ENCODE peak calls at places on chromosomes 13 and 19, in four cellular contexts. P is GM12865, Q is HFF-Myc, Z is T47D. U is an unnamed sample.

GRCh38 chr19:39438270-39438934 is 2.7 kb upstream of the RPS16 start:
- DNase-seq in Z (no peak), Q (no peak), P (no peak), U (no peak)

GRCh38 chr19:33430674-33431277 is 57.3 kb downstream of the CEBPG start:
- DNase-seq in Q (peak), Z (peak), P (peak), U (no peak)

GRCh38 chr19:489418-490196 is 6.7 kb upstream of the MADCAM1 start:
- DNase-seq in Z (no peak), P (no peak), Q (no peak), U (no peak)

GRCh38 chr19:58227964-58228583 is 640 bp upstream of the ZNF544 start:
- DNase-seq in Q (no peak), Z (peak), P (peak), U (no peak)

GRCh38 chr13:35727881-35728280 is 251.4 kb upstream of the MAB21L1 start:
- DNase-seq in P (no peak), Z (no peak), Q (no peak), U (no peak)

GRCh38 chr13:34748561-34748960 is 193.5 kb upstream of the NBEA start:
- DNase-seq in Q (no peak), P (no peak), Z (no peak), U (no peak)

GRCh38 chr13:73870970-73871935 is 263.0 kb downstream of the KLF12 start:
- DNase-seq in Q (no peak), P (peak), Z (peak), U (peak)

GRCh38 chr13:35979378-35979911 is 151.7 kb downstream of the DCLK1 start:
- DNase-seq in Q (peak), Z (no peak), P (no peak), U (peak)

GRCh38 chr13:31859546-31859945 is 120.2 kb downstream of the RXFP2 start:
- DNase-seq in Q (no peak), Z (no peak), P (peak), U (no peak)

GRCh38 chr19:46659151-46660007 is 1.6 kb downstream of the DACT3 start:
- DNase-seq in Q (no peak), Z (peak), P (no peak), U (no peak)

GRCh38 chr19:2315818-2316353 is 7.9 kb upstream of the LINGO3 start:
- DNase-seq in P (peak), Z (peak), Q (no peak), U (no peak)

GRCh38 chr13:43132911-43133310 is 109.5 kb downstream of the DNAJC15 start:
- DNase-seq in Z (no peak), P (no peak), Q (no peak), U (no peak)

GRCh38 chr19:48330012-48330681 is 4.8 kb downstream of the EMP3 start:
- DNase-seq in Q (no peak), Z (peak), P (peak), U (no peak)

GRCh38 chr19:38433268-38433733 is at the start of gene RYR1:
- DNase-seq in Z (peak), P (peak), Q (no peak), U (no peak)

GRCh38 chr19:46886546-46887239 is 25.9 kb downstream of the ARHGAP35 start:
- DNase-seq in P (peak), Q (no peak), Z (no peak), U (no peak)

GRCh38 chr19:18919086-18919894 is at the start of the genes COPE and DDX49:
- DNase-seq in P (peak), Z (peak), Q (peak), U (peak)

GRCh38 chr13:46665630-46666482 is 112.9 kb downstream of the LRCH1 start:
- DNase-seq in P (no peak), Q (no peak), Z (peak), U (no peak)

GRCh38 chr13:104597554-104598240 is 1531.5 kb upstream of the SLC10A2 start:
- DNase-seq in Q (no peak), Z (no peak), P (no peak), U (no peak)

GRCh38 chr19:50308991-50309390 is 20.2 kb downstream of the KCNC3 start:
- DNase-seq in Z (no peak), P (no peak), Q (no peak), U (no peak)

GRCh38 chr13:80814541-80814940 is 473.6 kb upstream of the SPRY2 start:
- DNase-seq in Q (no peak), Z (no peak), P (no peak), U (no peak)

GRCh38 chr13:49097374-49097773 is 121.7 kb downstream of the FNDC3A start:
- DNase-seq in P (no peak), Z (peak), Q (no peak), U (peak)